ENCODE peak calls at places on chromosomes 3 and 15, in four cellular contexts. X, V, T and E are unnamed samples.

GRCh38 chr3:149449799-149450198 is 24.7 kb upstream of the TM4SF4 start:
- DNase-seq in X (no peak), V (peak; percentile 30), T (no peak), E (peak; percentile 23)

GRCh38 chr3:16528581-16528993 is 15.1 kb upstream of the RFTN1 start:
- DNase-seq in X (no peak), T (no peak), V (no peak), E (no peak)

GRCh38 chr3:148883163-148883562 is 18.1 kb downstream of the CPA3 start:
- DNase-seq in V (no peak), X (no peak), T (no peak), E (no peak)

GRCh38 chr3:116263842-116264545 is 181.3 kb downstream of the LSAMP start:
- DNase-seq in X (no peak), T (no peak), V (peak; percentile 75), E (peak; percentile 22)

GRCh38 chr3:50340404-50341329 is at the start of gene RASSF1:
- DNase-seq in T (peak; percentile 80), V (no peak), X (peak; percentile 56), E (peak; percentile 78)

GRCh38 chr3:52721002-52721741 is 15.3 kb downstream of the SPCS1 start:
- DNase-seq in V (no peak), T (no peak), X (peak; percentile 41), E (no peak)

GRCh38 chr15:35583863-35584528 is 38.0 kb upstream of the DPH6 start:
- DNase-seq in T (no peak), V (peak; percentile 36), X (no peak), E (no peak)

GRCh38 chr3:188188911-188189310 is 35.0 kb downstream of the LPP start:
- DNase-seq in V (no peak), X (no peak), T (no peak), E (no peak)

GRCh38 chr3:98018301-98018700 is 16.8 kb downstream of the GABRR3 start:
- DNase-seq in X (no peak), V (no peak), T (no peak), E (no peak)

GRCh38 chr3:194142156-194142910 is 6.4 kb downstream of the HES1 start:
- DNase-seq in T (no peak), V (no peak), X (no peak), E (no peak)

GRCh38 chr15:101138913-101139880 is 112.7 kb downstream of the CHSY1 start:
- DNase-seq in T (peak; percentile 51), X (no peak), V (peak; percentile 62), E (no peak)

GRCh38 chr3:52385157-52385556 is 59.7 kb downstream of the SEMA3G start:
- DNase-seq in X (no peak), T (no peak), V (peak; percentile 41), E (peak; percentile 5)

GRCh38 chr15:93837450-93837849 is 393.9 kb upstream of the MCTP2 start:
- DNase-seq in T (no peak), X (no peak), V (no peak), E (no peak)

GRCh38 chr3:48039487-48040190 is 23.4 kb upstream of the MAP4 start:
- DNase-seq in X (no peak), T (no peak), V (peak; percentile 84), E (no peak)

GRCh38 chr3:47428585-47429145 is 47.1 kb downstream of the SCAP start:
- DNase-seq in T (no peak), V (no peak), X (no peak), E (no peak)

GRCh38 chr15:41790756-41791546 is 16.7 kb downstream of the MAPKBP1 start:
- DNase-seq in V (peak; percentile 79), T (no peak), X (no peak), E (peak; percentile 27)

GRCh38 chr3:76610150-76610549 is 429.7 kb upstream of the ROBO2 start:
- DNase-seq in T (no peak), X (no peak), V (no peak), E (no peak)

GRCh38 chr3:168267179-168267578 is 171.5 kb upstream of the GOLIM4 start:
- DNase-seq in T (no peak), V (no peak), X (no peak), E (no peak)

GRCh38 chr3:177122183-177122856 is 75.0 kb downstream of the TBL1XR1 start:
- DNase-seq in V (no peak), X (no peak), T (no peak), E (no peak)

GRCh38 chr15:49627407-49627877 is 6.6 kb downstream of the DTWD1 start:
- DNase-seq in V (peak; percentile 96), X (no peak), T (no peak), E (peak; percentile 54)

GRCh38 chr15:88701561-88702095 is 62.8 kb downstream of the ISG20 start:
- DNase-seq in V (no peak), T (peak; percentile 33), X (no peak), E (no peak)

GRCh38 chr15:37090543-37091175 is 9.7 kb downstream of the MEIS2 start:
- DNase-seq in T (no peak), V (no peak), X (no peak), E (no peak)

GRCh38 chr3:43178891-43179366 is 73.0 kb upstream of the POMGNT2 start:
- DNase-seq in X (no peak), V (peak; percentile 52), T (peak; percentile 78), E (peak; percentile 75)

GRCh38 chr3:114666613-114667012 is 372.8 kb downstream of the TIGIT start:
- DNase-seq in T (no peak), V (no peak), X (no peak), E (no peak)

GRCh38 chr3:162507397-162507796 is 1010.8 kb downstream of the OTOL1 start:
- DNase-seq in T (no peak), X (no peak), V (peak; percentile 38), E (no peak)

GRCh38 chr15:99135194-99135593 is 30.3 kb downstream of the SYNM start:
- DNase-seq in X (no peak), T (no peak), V (peak; percentile 47), E (no peak)

GRCh38 chr3:3615533-3615932 is 183.7 kb upstream of the LRRN1 start:
- DNase-seq in V (no peak), X (no peak), T (no peak), E (no peak)

GRCh38 chr3:3605181-3605580 is 194.1 kb upstream of the LRRN1 start:
- DNase-seq in X (no peak), V (no peak), T (no peak), E (no peak)

GRCh38 chr3:3610581-3611298 is 188.5 kb upstream of the LRRN1 start:
- DNase-seq in X (no peak), T (no peak), V (no peak), E (no peak)
- H3K27me3 ChIP-seq in X (no peaks in the 10 kb centered on the region), T (no peaks in the 10 kb centered on the region), V (no peaks in the 10 kb centered on the region), E (no peaks in the 10 kb centered on the region)

DNA sequence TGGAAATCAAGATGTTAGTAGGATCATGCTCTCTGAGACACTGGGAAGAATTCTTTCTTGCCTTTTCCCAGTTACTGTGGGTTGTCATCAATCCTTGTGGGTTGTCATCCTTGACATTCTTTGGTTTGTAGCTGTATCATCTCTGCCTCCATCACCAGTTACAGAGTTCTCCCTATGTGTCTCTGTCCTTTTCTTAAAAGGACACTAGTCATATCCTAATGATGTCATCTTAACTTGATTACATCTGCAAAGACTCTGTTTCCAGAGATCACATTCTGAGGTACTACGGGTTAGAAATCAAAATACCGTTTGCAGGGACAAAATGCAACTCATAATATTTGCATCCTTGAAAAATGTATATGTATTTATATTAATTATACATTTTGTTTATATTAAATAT is 500.4 kb downstream of the ZBBX start:
- DNase-seq in V (no peak), T (no peak), X (no peak), E (no peak)
- H3K27me3 ChIP-seq in V (no peaks in the 10 kb centered on the region), T (no peaks in the 10 kb centered on the region), X (no peaks in the 10 kb centered on the region), E (no peaks in the 10 kb centered on the region)

DNA sequence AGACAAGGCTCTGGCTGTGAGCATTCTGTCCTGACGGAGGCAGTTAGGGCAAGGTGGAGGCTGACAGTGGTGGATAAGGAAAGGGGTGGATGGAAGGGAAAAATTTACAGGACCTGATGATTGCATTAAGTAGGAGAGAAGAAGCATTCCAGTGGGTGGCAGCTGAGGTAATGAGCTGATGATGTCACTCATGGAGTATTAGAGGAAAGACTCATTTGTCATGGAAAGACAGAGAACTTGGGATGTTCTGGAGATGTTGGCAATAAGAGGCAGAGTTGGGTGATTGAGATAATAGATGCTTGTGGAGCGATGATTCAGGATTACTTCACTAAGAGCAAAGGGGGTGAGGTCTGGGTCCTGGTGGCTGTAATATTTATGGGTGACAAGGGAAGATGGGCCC is 63.6 kb upstream of the SCN5A start:
- DNase-seq in T (no peak), V (no peak), X (no peak), E (no peak)
- H3K27me3 ChIP-seq in T (no peaks in the 10 kb centered on the region), V (no peaks in the 10 kb centered on the region), X (no peaks in the 10 kb centered on the region), E (no peaks in the 10 kb centered on the region)

DNA sequence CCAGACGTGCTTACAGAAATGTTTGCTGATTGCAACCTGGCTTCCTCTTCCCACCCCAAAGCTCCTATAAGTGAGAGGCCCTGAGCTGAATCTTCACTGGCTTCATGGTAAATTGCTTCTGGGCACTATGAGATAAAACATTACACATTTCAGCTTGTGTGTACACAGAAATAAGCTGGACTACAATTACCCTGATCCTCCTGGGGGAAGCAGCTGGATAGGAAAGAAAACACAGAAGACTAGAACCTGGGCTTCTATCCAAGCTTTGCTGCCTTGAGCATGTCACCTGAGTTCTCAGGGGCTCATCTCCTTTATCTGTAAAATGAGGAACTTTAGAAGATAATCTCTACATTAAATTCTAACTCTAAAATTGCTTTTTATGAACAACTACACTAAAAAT is 40.3 kb downstream of the THBS1 start:
- DNase-seq in T (no peak), V (no peak), X (no peak), E (no peak)
- H3K27me3 ChIP-seq in T (no peaks in the 10 kb centered on the region), V (no peaks in the 10 kb centered on the region), X (no peaks in the 10 kb centered on the region), E (no peaks in the 10 kb centered on the region)